ENCODE peak calls at places on chromosomes 3 and 15, in four cellular contexts. S, R, M and C are unnamed samples.
A peak's percentile ranks its signal among the peaks of the same experiment; 100 is the strongest.

GRCh38 chr3:152218604-152219003 is 50.1 kb upstream of the MBNL1 start:
- ATAC-seq in M (no peak), S (no peak), R (no peak), C (no peak)

GRCh38 chr3:30673425-30674341 is 67.3 kb downstream of the TGFBR2 start:
- ATAC-seq in M (peak; percentile 49), S (no peak), R (no peak), C (peak; percentile 62)

GRCh38 chr3:68893600-68894239 is 38.6 kb downstream of the TAFA4 start:
- ATAC-seq in S (no peak), R (no peak), M (no peak), C (no peak)

GRCh38 chr3:160643994-160644393 is 33.0 kb upstream of the ARL14 start:
- ATAC-seq in M (no peak), S (peak; percentile 84), R (no peak), C (no peak)

GRCh38 chr3:11430207-11430606 is 158.0 kb downstream of the ATG7 start:
- ATAC-seq in R (no peak), M (no peak), S (no peak), C (no peak)

GRCh38 chr3:79490165-79491028 is 277.4 kb downstream of the ROBO1 start:
- ATAC-seq in R (peak; percentile 77), M (peak; percentile 63), S (no peak), C (no peak)

GRCh38 chr3:65785065-65785645 is 253.6 kb downstream of the MAGI1 start:
- ATAC-seq in S (peak; percentile 70), R (peak; percentile 53), M (peak; percentile 56), C (no peak)

GRCh38 chr15:65778269-65778668 is 13.8 kb downstream of the DENND4A start:
- ATAC-seq in M (no peak), S (no peak), R (no peak), C (no peak)

GRCh38 chr3:9279959-9280358 is 30.5 kb upstream of the SRGAP3 start:
- ATAC-seq in R (no peak), S (no peak), M (no peak), C (no peak)

GRCh38 chr3:66433522-66433782 is 67.4 kb downstream of the LRIG1 start:
- ATAC-seq in M (no peak), R (no peak), S (no peak), C (no peak)

GRCh38 chr3:50562866-50563265 is 4.7 kb downstream of the C3orf18 start:
- ATAC-seq in R (no peak), M (no peak), S (no peak), C (no peak)

GRCh38 chr3:41334426-41334825 is 135.1 kb downstream of the CTNNB1 start:
- ATAC-seq in M (no peak), R (no peak), S (no peak), C (no peak)

GRCh38 chr3:41265823-41266273 is 66.5 kb downstream of the CTNNB1 start:
- ATAC-seq in R (peak; percentile 88), M (no peak), S (no peak), C (no peak)

GRCh38 chr3:43959498-43960447 is 269.0 kb downstream of the ABHD5 start:
- ATAC-seq in R (no peak), S (peak; percentile 36), M (peak; percentile 18), C (no peak)

GRCh38 chr3:32593903-32594525 is 23.4 kb upstream of the DYNC1LI1 start:
- ATAC-seq in M (peak; percentile 60), R (no peak), S (no peak), C (peak; percentile 67)

GRCh38 chr3:175149675-175150074 is 290.5 kb downstream of the NAALADL2 start:
- ATAC-seq in R (no peak), S (no peak), M (no peak), C (no peak)

GRCh38 chr3:31092748-31093607 is 198.5 kb upstream of the GADL1 start:
- ATAC-seq in S (no peak), M (peak; percentile 46), R (no peak), C (peak; percentile 39)

GRCh38 chr15:67943961-67944674 is 104.3 kb upstream of the RNU6-1 start:
- ATAC-seq in R (no peak), M (peak; percentile 86), S (no peak), C (peak; percentile 86)

DNA sequence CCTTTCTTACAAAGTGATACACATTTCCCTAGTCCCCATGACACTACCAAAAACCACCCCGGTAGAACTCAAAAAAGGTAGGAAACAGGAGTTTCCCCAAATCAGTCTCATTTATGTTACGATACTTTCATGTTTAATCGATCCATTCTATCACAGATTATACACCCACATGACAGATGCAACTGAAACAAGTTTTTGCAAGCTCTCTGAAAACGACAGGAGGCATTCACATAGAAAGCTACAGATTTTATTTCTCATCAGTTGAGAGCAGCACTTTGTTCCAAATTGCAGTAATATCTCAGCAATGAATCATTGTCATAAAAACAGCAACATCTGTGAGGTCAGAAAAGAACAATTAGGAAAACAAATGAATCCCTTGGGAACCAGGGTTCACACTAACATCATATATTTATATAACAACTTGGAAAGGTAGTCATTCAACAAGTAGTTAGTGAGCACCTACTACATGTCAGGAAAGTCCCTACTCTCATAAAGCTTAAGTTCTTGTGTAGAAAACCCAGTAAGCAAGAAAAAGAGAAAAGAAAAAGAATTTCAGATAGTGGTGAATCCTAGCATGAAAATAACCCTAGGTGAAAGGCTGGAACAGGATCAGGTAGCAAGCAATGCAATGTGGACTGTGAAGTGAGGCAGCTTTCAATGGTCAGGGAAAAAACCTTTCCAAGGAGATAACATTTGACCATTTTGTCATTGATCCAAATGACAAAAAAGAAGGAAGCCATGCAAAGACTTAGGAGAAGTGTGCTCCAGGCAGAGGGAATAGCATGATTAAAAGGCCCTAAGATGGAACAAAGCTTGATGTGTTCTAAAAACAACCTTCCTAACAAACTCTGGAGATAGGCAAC is 8.3 kb downstream of the PLD1 start:
- ATAC-seq in R (no peak), M (peak; percentile 15), S (peak; percentile 36), C (peak; percentile 53)
- TF ChIP-seq POLR2AphosphoS5 in R (no peak), M (no peak), S (no peak), C (peak; percentile 44)

GRCh38 chr3:177726807-177727206 is 529.5 kb upstream of the TBL1XR1 start:
- ATAC-seq in S (no peak), R (no peak), M (no peak), C (no peak)

GRCh38 chr3:177725165-177725564 is 527.9 kb upstream of the TBL1XR1 start:
- ATAC-seq in S (no peak), R (no peak), M (peak; percentile 56), C (no peak)

GRCh38 chr3:177721864-177722370 is 524.6 kb upstream of the TBL1XR1 start:
- ATAC-seq in M (no peak), S (no peak), R (no peak), C (no peak)

GRCh38 chr3:177722386-177722785 is 525.1 kb upstream of the TBL1XR1 start:
- ATAC-seq in M (no peak), S (no peak), R (no peak), C (no peak)

GRCh38 chr3:177724020-177724638 is 526.8 kb upstream of the TBL1XR1 start:
- ATAC-seq in R (no peak), M (peak; percentile 81), S (no peak), C (peak; percentile 94)
- TF ChIP-seq POLR2AphosphoS5 in R (no peak), M (peak; percentile 75), S (no peak), C (peak; percentile 96)

GRCh38 chr3:194090716-194091115 is 45.2 kb upstream of the HES1 start:
- ATAC-seq in M (no peak), S (no peak), R (no peak), C (no peak)
- TF ChIP-seq POLR2AphosphoS5 in M (no peak), S (no peak), R (no peak), C (no peak)

DNA sequence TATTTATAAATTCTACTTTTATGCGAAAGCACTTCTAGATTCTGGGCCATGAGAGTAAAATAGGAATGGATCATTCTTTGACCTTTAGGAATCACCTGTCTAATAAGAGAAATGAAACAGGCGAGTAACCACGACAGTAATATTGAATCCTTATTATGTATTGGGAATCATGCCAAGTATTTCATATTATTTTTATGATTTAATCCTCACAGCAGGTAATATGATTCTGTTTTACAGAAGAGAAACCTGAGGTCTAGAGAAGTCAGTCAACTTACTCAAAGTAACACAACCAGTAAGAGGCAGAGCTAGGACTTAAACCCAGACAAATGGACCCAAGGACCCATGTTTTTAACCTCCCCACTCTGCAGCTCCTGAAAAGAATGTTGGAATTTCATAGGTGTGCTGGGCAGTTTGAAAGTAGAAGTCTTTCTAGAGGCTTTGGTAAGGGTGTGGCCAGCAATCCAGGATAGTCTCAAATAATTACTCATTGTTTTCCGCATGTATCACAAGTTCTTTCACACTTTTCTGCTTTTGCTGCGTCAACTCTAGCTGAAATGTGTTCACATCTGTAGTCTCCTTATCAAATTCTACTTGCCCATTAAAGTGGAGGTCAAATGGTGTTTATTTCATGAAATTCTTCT is 181.7 kb downstream of the TPRG1 start:
- ATAC-seq in S (peak; percentile 15), M (no peak), R (no peak), C (no peak)
- TF ChIP-seq POLR2AphosphoS5 in S (no peak), M (no peak), R (no peak), C (no peak)

GRCh38 chr3:159187706-159188105 is 385.9 kb downstream of the MFSD1 start:
- ATAC-seq in R (no peak), M (peak; percentile 13), S (no peak), C (no peak)

GRCh38 chr3:159187232-159187631 is 385.4 kb downstream of the MFSD1 start:
- ATAC-seq in S (no peak), M (peak; percentile 29), R (no peak), C (peak; percentile 44)

GRCh38 chr3:159189994-159190669 is 388.3 kb downstream of the MFSD1 start:
- ATAC-seq in R (no peak), S (no peak), M (no peak), C (no peak)

GRCh38 chr3:159196316-159196715 is 394.5 kb downstream of the MFSD1 start:
- ATAC-seq in R (no peak), M (peak; percentile 23), S (no peak), C (no peak)

GRCh38 chr3:159191454-159191853 is 389.6 kb downstream of the MFSD1 start:
- ATAC-seq in R (no peak), S (peak; percentile 76), M (no peak), C (no peak)
- TF ChIP-seq POLR2AphosphoS5 in R (no peak), S (no peak), M (no peak), C (no peak)

GRCh38 chr15:72786946-72787345 is 3.4 kb upstream of the ADPGK start:
- ATAC-seq in M (no peak), S (no peak), R (no peak), C (no peak)
- TF ChIP-seq POLR2AphosphoS5 in M (no peak), S (no peak), R (no peak), C (no peak)

GRCh38 chr15:83322061-83322460 is 37.6 kb upstream of the BNC1 start:
- ATAC-seq in R (no peak), M (no peak), S (no peak), C (no peak)
- TF ChIP-seq POLR2AphosphoS5 in R (no peak), M (no peak), S (no peak), C (no peak)

GRCh38 chr15:78931439-78931981 is 13.3 kb downstream of the CTSH start:
- ATAC-seq in R (no peak), S (peak; percentile 13), M (peak; percentile 1), C (no peak)
- TF ChIP-seq POLR2AphosphoS5 in R (no peak), S (no peak), M (no peak), C (no peak)

DNA sequence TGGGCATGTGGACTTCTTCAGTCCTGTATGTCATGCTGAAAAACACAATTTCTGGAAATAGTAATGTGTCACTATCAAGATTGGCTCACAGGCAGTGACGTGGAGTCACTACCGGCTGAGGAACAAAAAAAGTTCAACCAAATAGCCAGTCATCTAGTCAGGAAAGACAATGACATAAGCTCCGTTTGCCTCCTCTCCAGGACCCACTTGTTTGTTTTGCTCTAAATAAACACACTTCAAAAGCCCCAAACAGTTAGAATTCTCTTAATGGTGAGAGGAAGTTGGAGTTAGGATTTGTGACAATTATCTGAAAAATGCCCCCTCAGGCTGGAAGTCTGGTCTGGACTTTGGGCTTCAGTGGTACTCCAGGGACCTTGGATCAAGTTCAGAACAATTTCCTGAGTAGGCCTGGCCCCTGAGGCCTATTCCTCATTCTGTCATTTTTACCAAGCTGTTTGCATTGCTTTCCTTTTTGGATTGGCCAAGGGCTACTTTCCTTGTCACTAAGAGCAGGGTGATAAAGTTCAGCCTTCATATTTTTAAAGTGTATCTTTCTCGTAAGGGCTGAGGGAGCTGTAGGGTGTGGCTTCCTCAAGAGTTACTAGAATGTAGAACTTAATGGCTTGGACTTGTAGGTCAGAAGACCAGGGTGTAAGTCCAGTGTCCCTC is 98.9 kb downstream of the EOMES start:
- ATAC-seq in R (peak; percentile 84), S (no peak), M (peak; percentile 45), C (peak; percentile 60)
- TF ChIP-seq POLR2AphosphoS5 in R (no peak), S (no peak), M (no peak), C (no peak)